ENCODE peak calls at places on chromosomes 3 and 15, in ten cellular contexts. D, Z, G, E, N, W, X, M, U and I are unnamed samples.
A peak's percentile ranks its signal among the peaks of the same experiment; 100 is the strongest.

GRCh38 chr3:171932153-171932567 is 89.0 kb downstream of the TMEM212 start:
- DNase-seq in U (no peak), X (no peak), D (no peak), M (no peak), W (no peak), G (no peak), E (no peak), Z (no peak), N (no peak), I (no peak)

GRCh38 chr3:88221726-88222125 is 72.0 kb downstream of the C3orf38 start:
- DNase-seq in M (no peak), D (no peak), E (no peak), Z (no peak), X (no peak), U (no peak), G (no peak), N (no peak), W (no peak), I (no peak)

GRCh38 chr3:58051196-58051595 is 43.0 kb downstream of the FLNB start:
- DNase-seq in D (no peak), N (no peak), E (peak; percentile 91), W (no peak), M (no peak), G (peak; percentile 51), U (no peak), X (no peak), Z (peak; percentile 44), I (peak; percentile 94)

GRCh38 chr3:138377804-138378203 is 29.4 kb downstream of the MRAS start:
- DNase-seq in Z (no peak), M (no peak), D (no peak), N (no peak), X (no peak), E (peak; percentile 47), G (no peak), U (no peak), W (no peak), I (no peak)

GRCh38 chr3:135621184-135621931 is 344.2 kb upstream of the PPP2R3A start:
- DNase-seq in W (no peak), Z (no peak), M (no peak), D (no peak), X (no peak), E (no peak), U (no peak), G (no peak), N (no peak), I (no peak)

GRCh38 chr3:190073264-190073663 is 47.4 kb downstream of the P3H2 start:
- DNase-seq in M (no peak), E (no peak), G (no peak), W (no peak), Z (no peak), D (peak; percentile 85), N (no peak), X (no peak), U (no peak), I (no peak)

GRCh38 chr15:71880276-71880675 is 69.9 kb downstream of the NR2E3 start:
- DNase-seq in N (no peak), X (no peak), U (no peak), E (no peak), W (no peak), D (peak; percentile 13), Z (no peak), M (no peak), G (no peak), I (peak; percentile 72)

GRCh38 chr3:63625161-63625560 is 27.3 kb upstream of the SNTN start:
- DNase-seq in N (no peak), X (no peak), M (no peak), U (no peak), E (no peak), Z (peak; percentile 3), W (peak; percentile 63), D (no peak), G (no peak), I (peak; percentile 59)

GRCh38 chr3:128236667-128237066 is 83.4 kb downstream of the EEFSEC start:
- DNase-seq in E (no peak), U (no peak), X (no peak), Z (no peak), M (no peak), W (no peak), G (no peak), D (no peak), N (no peak), I (no peak)

GRCh38 chr3:193148678-193149473 is 92.1 kb upstream of the PLAAT1 start:
- DNase-seq in D (no peak), M (no peak), X (no peak), E (peak; percentile 2), U (no peak), W (no peak), Z (no peak), G (no peak), N (no peak), I (no peak)

DNA sequence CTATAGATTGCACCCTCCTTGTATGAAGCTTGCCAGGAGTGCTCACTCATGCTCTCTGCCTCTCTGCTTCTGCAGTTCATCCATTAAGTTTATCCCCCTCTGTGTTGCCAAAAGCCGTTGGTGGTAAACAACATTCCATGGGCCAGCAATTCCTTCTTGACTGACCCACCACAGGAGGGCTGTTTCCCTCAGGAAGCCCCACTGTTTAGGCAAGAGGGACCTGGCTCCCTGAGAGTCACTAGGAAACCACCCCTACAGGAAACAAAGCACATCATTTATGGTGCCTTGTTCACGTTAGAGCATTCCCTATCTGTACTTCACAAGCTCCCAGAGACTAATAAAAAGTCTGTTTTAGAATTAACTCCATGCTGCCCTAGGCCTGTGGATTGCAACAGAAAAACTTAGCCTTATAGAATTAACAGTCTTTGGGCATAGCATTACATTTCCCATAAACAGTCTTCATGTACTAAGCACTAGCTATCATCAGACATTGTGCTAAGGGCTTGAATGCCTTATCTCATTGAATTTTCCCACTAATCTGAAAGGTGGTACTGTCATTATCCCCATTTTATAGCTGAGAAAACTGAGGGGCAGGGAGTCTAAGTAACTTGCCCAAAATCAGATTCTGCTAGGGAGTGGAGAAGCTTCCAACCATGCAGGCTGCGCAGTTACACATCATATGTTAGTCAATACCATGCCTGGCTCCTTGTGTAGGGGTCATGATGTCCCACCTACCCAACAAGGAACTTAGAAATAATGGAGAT is 149.9 kb downstream of the SHQ1 start:
- DNase-seq in Z (no peak), D (peak; percentile 87), W (no peak), M (peak; percentile 21), X (no peak), E (no peak), G (no peak), N (no peak), U (no peak), I (no peak)
- H3K27ac ChIP-seq in Z (no peak overlapping the region), D (no peak overlapping the region), W (no peak overlapping the region), M (peak overlapping the region; percentile 24), X (no peak overlapping the region), E (no peak overlapping the region), G (no peak overlapping the region), N (no peak overlapping the region), U (no peak overlapping the region), I (no peak overlapping the region)

GRCh38 chr3:133773732-133774131 is 27.5 kb downstream of the TF start:
- DNase-seq in Z (no peak), U (no peak), E (no peak), X (no peak), W (no peak), N (no peak), M (no peak), D (no peak), G (no peak), I (no peak)
- H3K27ac ChIP-seq in Z (no peak overlapping the region), U (no peak overlapping the region), E (no peak overlapping the region), X (no peak overlapping the region), W (no peak overlapping the region), N (no peak overlapping the region), M (no peak overlapping the region), D (no peak overlapping the region), G (no peak overlapping the region), I (no peak overlapping the region)

GRCh38 chr15:70797464-70797863 is 34.1 kb upstream of the UACA start:
- DNase-seq in E (no peak), M (no peak), N (no peak), D (no peak), G (no peak), W (no peak), Z (no peak), X (no peak), U (no peak), I (no peak)

GRCh38 chr15:70801111-70801510 is 37.8 kb upstream of the UACA start:
- DNase-seq in E (no peak), M (no peak), G (no peak), D (no peak), U (no peak), N (no peak), Z (no peak), W (no peak), X (no peak), I (peak; percentile 22)

GRCh38 chr15:70802629-70803028 is 39.3 kb upstream of the UACA start:
- DNase-seq in M (no peak), W (no peak), U (no peak), Z (no peak), D (no peak), N (no peak), E (no peak), X (no peak), G (no peak), I (peak; percentile 57)

GRCh38 chr15:70796516-70797310 is 33.4 kb upstream of the UACA start:
- DNase-seq in Z (no peak), M (no peak), X (no peak), U (no peak), G (peak; percentile 22), W (no peak), D (no peak), N (no peak), E (no peak), I (no peak)

GRCh38 chr15:70799667-70800450 is 36.5 kb upstream of the UACA start:
- DNase-seq in E (peak; percentile 71), M (no peak), G (peak; percentile 45), X (no peak), D (no peak), U (peak; percentile 33), N (no peak), W (peak; percentile 95), Z (peak; percentile 37), I (peak; percentile 50)
- H3K27ac ChIP-seq in E (peak overlapping the region; percentile 94), M (no peak overlapping the region), G (no peak overlapping the region), X (peak overlapping the region; percentile 44), D (no peak overlapping the region), U (no peak overlapping the region), N (no peak overlapping the region), W (peak overlapping the region; percentile 92), Z (no peak overlapping the region), I (peak overlapping the region; percentile 55)

GRCh38 chr3:27454461-27454860 is 29.7 kb downstream of the SLC4A7 start:
- DNase-seq in E (no peak), M (no peak), W (no peak), G (no peak), U (no peak), Z (no peak), N (no peak), D (no peak), X (no peak), I (no peak)

GRCh38 chr3:27452368-27453090 is 31.7 kb downstream of the SLC4A7 start:
- DNase-seq in M (no peak), G (no peak), Z (no peak), N (no peak), X (no peak), U (no peak), D (no peak), E (no peak), W (no peak), I (no peak)

GRCh38 chr3:27456554-27456953 is 27.6 kb downstream of the SLC4A7 start:
- DNase-seq in D (no peak), G (no peak), W (no peak), M (no peak), X (no peak), U (no peak), N (no peak), E (no peak), Z (no peak), I (no peak)

GRCh38 chr3:27451845-27452244 is 32.3 kb downstream of the SLC4A7 start:
- DNase-seq in D (no peak), M (no peak), Z (no peak), E (no peak), U (no peak), X (no peak), N (no peak), G (no peak), W (no peak), I (no peak)

GRCh38 chr3:27454914-27455313 is 29.3 kb downstream of the SLC4A7 start:
- DNase-seq in Z (no peak), U (no peak), W (no peak), G (no peak), N (no peak), E (no peak), X (no peak), D (no peak), M (no peak), I (peak; percentile 45)
- H3K27ac ChIP-seq in Z (no peak overlapping the region), U (no peak overlapping the region), W (no peak overlapping the region), G (no peak overlapping the region), N (no peak overlapping the region), E (no peak overlapping the region), X (no peak overlapping the region), D (no peak overlapping the region), M (no peak overlapping the region), I (no peak overlapping the region)